ENCODE peak calls at places on chromosomes 11 and 22, in six cellular contexts. G is breast epithelium; B is pancreas; S is IMR-90; P is naive thymus-derived CD4-positive, alpha-beta T cell; I is endothelial cell of umbilical vein. O is an unnamed sample. For H3K9me3, the result is how much of the 10 kb centered on the place peaks cover.

GRCh38 chr11:78031629-78032028 is 8.6 kb upstream of the KCTD14 start:
- DNase-seq in G (no peak), B (no peak), S (no peak), P (no peak), I (no peak), O (no peak)

GRCh38 chr11:76315182-76315853 is 65.6 kb downstream of the THAP12 start:
- DNase-seq in G (no peak), B (no peak), S (no peak), P (no peak), I (no peak), O (no peak)

GRCh38 chr11:66857927-66858185 is 992 bp downstream of the LRFN4 start:
- DNase-seq in G (no peak), B (no peak), S (no peak), P (no peak), I (no peak), O (no peak)

GRCh38 chr22:49960967-49961600 is 512 bp downstream of the PIM3 start:
- DNase-seq in G (peak), B (peak), S (no peak), P (no peak), I (peak), O (peak)

GRCh38 chr22:25933158-25933788 is 191.3 kb downstream of the MYO18B start:
- DNase-seq in G (no peak), B (no peak), S (no peak), P (no peak), I (no peak), O (no peak)

GRCh38 chr11:61158691-61159381 is 2.4 kb downstream of the VPS37C start:
- DNase-seq in G (no peak), B (no peak), S (peak), P (no peak), I (peak), O (peak)

GRCh38 chr22:27628891-27629631 is 172.5 kb downstream of the MN1 start:
- DNase-seq in G (no peak), B (no peak), S (no peak), P (no peak), I (no peak), O (no peak)

GRCh38 chr22:36097880-36098279 is 62.7 kb downstream of the APOL3 start:
- DNase-seq in G (no peak), B (no peak), S (no peak), P (no peak), I (no peak), O (no peak)

GRCh38 chr11:43681543-43681942 is 1.0 kb downstream of the HSD17B12 start:
- DNase-seq in G (no peak), B (no peak), S (peak), P (no peak), I (no peak), O (peak)

GRCh38 chr11:120648706-120649250 is 137.2 kb downstream of the GRIK4 start:
- DNase-seq in G (no peak), B (no peak), S (no peak), P (no peak), I (no peak), O (no peak)

GRCh38 chr11:12478743-12479142 is 101.4 kb downstream of the PARVA start:
- DNase-seq in G (peak), B (no peak), S (peak), P (no peak), I (no peak), O (no peak)

GRCh38 chr22:22960307-22960706 is 72.7 kb downstream of the IGLL5 start:
- DNase-seq in G (no peak), B (no peak), S (no peak), P (no peak), I (no peak), O (no peak)

GRCh38 chr11:133901999-133902398 is 54.8 kb downstream of the IGSF9B start:
- DNase-seq in G (no peak), B (no peak), S (no peak), P (no peak), I (no peak), O (no peak)

GRCh38 chr22:37933711-37934376 is 19.6 kb downstream of the C22orf23 start:
- DNase-seq in G (peak), B (peak), S (peak), P (peak), I (peak), O (peak)

GRCh38 chr11:120054016-120054752 is 83.7 kb downstream of the TRIM29 start:
- DNase-seq in G (peak), B (no peak), S (no peak), P (no peak), I (no peak), O (no peak)

GRCh38 chr11:119432484-119433368 is 9.8 kb upstream of the THY1 start:
- DNase-seq in G (no peak), B (no peak), S (peak), P (no peak), I (no peak), O (peak)

GRCh38 chr11:125463590-125464265 is 32.3 kb downstream of the FEZ1 start:
- DNase-seq in G (no peak), B (no peak), S (peak), P (no peak), I (no peak), O (no peak)

GRCh38 chr11:44526438-44526837 is 39.0 kb upstream of the CD82 start:
- DNase-seq in G (no peak), B (no peak), S (no peak), P (no peak), I (no peak), O (no peak)

GRCh38 chr11:18192988-18193387 is 20.4 kb downstream of the MRGPRX4 start:
- DNase-seq in G (no peak), B (no peak), S (no peak), P (no peak), I (no peak), O (no peak)

GRCh38 chr11:21659961-21660360 is 532.9 kb upstream of the ANO5 start:
- DNase-seq in G (no peak), B (no peak), S (no peak), P (no peak), I (no peak), O (no peak)

GRCh38 chr11:21656065-21656464 is 536.8 kb upstream of the ANO5 start:
- DNase-seq in G (no peak), B (no peak), S (no peak), P (no peak), I (no peak), O (no peak)

GRCh38 chr11:21654091-21654490 is 538.8 kb upstream of the ANO5 start:
- DNase-seq in G (no peak), B (no peak), S (no peak), P (no peak), I (no peak), O (no peak)

DNA sequence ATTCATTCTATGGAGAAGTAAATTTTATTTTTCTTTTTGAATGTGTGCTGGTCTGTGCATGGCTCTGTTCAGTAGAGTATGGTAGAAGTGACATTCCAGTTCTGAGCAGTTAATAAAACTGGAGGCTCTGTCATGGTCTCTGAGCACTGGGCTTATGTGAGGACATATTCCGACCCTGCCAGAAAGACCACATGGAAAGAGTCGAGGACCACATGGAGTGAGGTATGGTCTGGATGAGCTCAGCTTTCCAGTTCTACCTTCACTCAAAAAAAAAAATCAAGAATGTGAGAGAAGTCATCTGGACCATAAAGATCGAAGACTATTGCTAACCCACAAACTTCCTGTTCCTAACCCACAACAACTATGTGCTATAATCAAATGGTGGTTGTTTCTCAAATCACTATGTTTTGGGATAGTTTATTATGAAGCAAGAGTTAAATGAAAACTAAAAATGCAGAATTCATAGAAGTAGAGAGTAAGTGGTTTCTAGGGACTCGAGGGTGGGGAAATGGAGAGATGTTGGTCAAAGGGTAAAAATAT is 534.2 kb upstream of the ANO5 start:
- DNase-seq in G (no peak), B (no peak), S (no peak), P (no peak), I (no peak), O (no peak)
- H3K9me3 ChIP-seq in G (under half), B (under half), S (under half), P (under half), I (under half), O (under half)

GRCh38 chr22:48664586-48664985 is 1163.1 kb downstream of the BRD1 start:
- DNase-seq in G (no peak), B (no peak), S (no peak), P (no peak), I (no peak), O (no peak)

GRCh38 chr22:48661984-48662383 is 1165.7 kb downstream of the BRD1 start:
- DNase-seq in G (no peak), B (peak), S (no peak), P (no peak), I (no peak), O (no peak)

GRCh38 chr22:48665286-48666010 is 1162.2 kb downstream of the BRD1 start:
- DNase-seq in G (no peak), B (no peak), S (no peak), P (no peak), I (no peak), O (no peak)

GRCh38 chr22:48662476-48663150 is 1165.1 kb downstream of the BRD1 start:
- DNase-seq in G (no peak), B (peak), S (no peak), P (no peak), I (no peak), O (no peak)

GRCh38 chr22:48663297-48663696 is 1164.4 kb downstream of the BRD1 start:
- DNase-seq in G (no peak), B (no peak), S (no peak), P (no peak), I (no peak), O (no peak)
- H3K9me3 ChIP-seq in G (under half), B (under half), S (under half), P (under half), I (under half), O (under half)

GRCh38 chr11:1178201-1178885 is 20.6 kb downstream of the MUC5AC start:
- DNase-seq in G (no peak), B (no peak), S (no peak), P (no peak), I (no peak), O (no peak)

GRCh38 chr11:1177771-1178090 is 20.0 kb downstream of the MUC5AC start:
- DNase-seq in G (no peak), B (no peak), S (no peak), P (no peak), I (no peak), O (no peak)

GRCh38 chr11:1180171-1180570 is 22.4 kb downstream of the MUC5AC start:
- DNase-seq in G (no peak), B (peak), S (no peak), P (no peak), I (no peak), O (no peak)

GRCh38 chr11:1179641-1180040 is 21.9 kb downstream of the MUC5AC start:
- DNase-seq in G (no peak), B (no peak), S (no peak), P (no peak), I (no peak), O (no peak)

GRCh38 chr11:1178906-1179305 is 21.2 kb downstream of the MUC5AC start:
- DNase-seq in G (no peak), B (no peak), S (no peak), P (no peak), I (no peak), O (no peak)
- H3K9me3 ChIP-seq in G (under half), B (under half), S (under half), P (under half), I (under half), O (under half)

GRCh38 chr11:2647953-2648352 is 51.8 kb downstream of the KCNQ1OT1 start:
- DNase-seq in G (no peak), B (no peak), S (no peak), P (no peak), I (no peak), O (no peak)
- H3K9me3 ChIP-seq in G (under half), B (under half), S (half or more), P (under half), I (under half), O (half or more)

O was measured in mesenchymal stem cell.